ENCODE peak calls at places on chromosomes 7 and 10, in nine cellular contexts. One of them, this sample, is unnamed.

GRCh38 chr7:1669954-1670893 is at the start of gene ELFN1:
- DNase-seq in A549: peak
- DNase-seq in cardiac fibroblast: peak
- DNase-seq in spleen: peak
- DNase-seq in ascending aorta: no peak
- DNase-seq in DND-41: peak
- DNase-seq in hepatocyte: peak
- DNase-seq in GM12865: no peak
- DNase-seq in heart left ventricle: peak
- DNase-seq in this sample: peak

GRCh38 chr7:92768501-92769360 is 67.6 kb downstream of the CDK6 start:
- DNase-seq in GM12865: peak
- DNase-seq in spleen: no peak
- DNase-seq in ascending aorta: no peak
- DNase-seq in cardiac fibroblast: no peak
- DNase-seq in DND-41: no peak
- DNase-seq in A549: no peak
- DNase-seq in hepatocyte: no peak
- DNase-seq in heart left ventricle: no peak
- DNase-seq in this sample: no peak

GRCh38 chr10:71036586-71036985 is 148.2 kb upstream of the PCBD1 start:
- DNase-seq in DND-41: no peak
- DNase-seq in heart left ventricle: no peak
- DNase-seq in A549: no peak
- DNase-seq in ascending aorta: no peak
- DNase-seq in GM12865: no peak
- DNase-seq in hepatocyte: no peak
- DNase-seq in spleen: peak
- DNase-seq in cardiac fibroblast: no peak
- DNase-seq in this sample: no peak

GRCh38 chr10:119860866-119861601 is 11.6 kb downstream of the MCMBP start:
- DNase-seq in cardiac fibroblast: no peak
- DNase-seq in heart left ventricle: no peak
- DNase-seq in A549: no peak
- DNase-seq in GM12865: peak
- DNase-seq in hepatocyte: no peak
- DNase-seq in spleen: no peak
- DNase-seq in ascending aorta: no peak
- DNase-seq in DND-41: no peak
- DNase-seq in this sample: no peak

GRCh38 chr10:61257956-61258496 is 195.2 kb downstream of the TMEM26 start:
- DNase-seq in DND-41: no peak
- DNase-seq in cardiac fibroblast: no peak
- DNase-seq in spleen: no peak
- DNase-seq in ascending aorta: no peak
- DNase-seq in heart left ventricle: no peak
- DNase-seq in hepatocyte: no peak
- DNase-seq in GM12865: no peak
- DNase-seq in A549: no peak
- DNase-seq in this sample: no peak

GRCh38 chr7:44324204-44325126 is 929 bp downstream of the CAMK2B start:
- DNase-seq in spleen: no peak
- DNase-seq in GM12865: no peak
- DNase-seq in heart left ventricle: no peak
- DNase-seq in ascending aorta: no peak
- DNase-seq in hepatocyte: no peak
- DNase-seq in A549: no peak
- DNase-seq in cardiac fibroblast: no peak
- DNase-seq in DND-41: no peak
- DNase-seq in this sample: no peak

GRCh38 chr7:134013249-134013648 is 113.9 kb upstream of the LRGUK start:
- DNase-seq in ascending aorta: no peak
- DNase-seq in GM12865: no peak
- DNase-seq in spleen: no peak
- DNase-seq in heart left ventricle: no peak
- DNase-seq in cardiac fibroblast: no peak
- DNase-seq in hepatocyte: no peak
- DNase-seq in A549: no peak
- DNase-seq in DND-41: no peak
- DNase-seq in this sample: no peak

GRCh38 chr7:35571596-35572240 is 123.2 kb downstream of the HERPUD2 start:
- DNase-seq in ascending aorta: no peak
- DNase-seq in spleen: no peak
- DNase-seq in heart left ventricle: no peak
- DNase-seq in GM12865: no peak
- DNase-seq in DND-41: no peak
- DNase-seq in hepatocyte: no peak
- DNase-seq in cardiac fibroblast: no peak
- DNase-seq in A549: no peak
- DNase-seq in this sample: no peak

GRCh38 chr10:113958631-113959382 is 84.9 kb upstream of the ADRB1 start:
- DNase-seq in cardiac fibroblast: peak
- DNase-seq in DND-41: no peak
- DNase-seq in heart left ventricle: no peak
- DNase-seq in GM12865: peak
- DNase-seq in A549: peak
- DNase-seq in spleen: no peak
- DNase-seq in ascending aorta: no peak
- DNase-seq in hepatocyte: peak
- DNase-seq in this sample: no peak

GRCh38 chr10:20817116-20817515 is 80.0 kb downstream of the NEBL start:
- DNase-seq in spleen: no peak
- DNase-seq in A549: no peak
- DNase-seq in ascending aorta: no peak
- DNase-seq in heart left ventricle: no peak
- DNase-seq in hepatocyte: no peak
- DNase-seq in cardiac fibroblast: no peak
- DNase-seq in GM12865: no peak
- DNase-seq in DND-41: no peak
- DNase-seq in this sample: no peak

GRCh38 chr10:20814116-20814515 is 83.0 kb downstream of the NEBL start:
- DNase-seq in spleen: no peak
- DNase-seq in ascending aorta: no peak
- DNase-seq in DND-41: no peak
- DNase-seq in hepatocyte: no peak
- DNase-seq in GM12865: no peak
- DNase-seq in heart left ventricle: no peak
- DNase-seq in A549: no peak
- DNase-seq in cardiac fibroblast: no peak
- DNase-seq in this sample: no peak

GRCh38 chr10:20822825-20823224 is 74.3 kb downstream of the NEBL start:
- DNase-seq in A549: no peak
- DNase-seq in GM12865: no peak
- DNase-seq in cardiac fibroblast: no peak
- DNase-seq in spleen: no peak
- DNase-seq in hepatocyte: no peak
- DNase-seq in ascending aorta: no peak
- DNase-seq in DND-41: no peak
- DNase-seq in heart left ventricle: no peak
- DNase-seq in this sample: no peak

DNA sequence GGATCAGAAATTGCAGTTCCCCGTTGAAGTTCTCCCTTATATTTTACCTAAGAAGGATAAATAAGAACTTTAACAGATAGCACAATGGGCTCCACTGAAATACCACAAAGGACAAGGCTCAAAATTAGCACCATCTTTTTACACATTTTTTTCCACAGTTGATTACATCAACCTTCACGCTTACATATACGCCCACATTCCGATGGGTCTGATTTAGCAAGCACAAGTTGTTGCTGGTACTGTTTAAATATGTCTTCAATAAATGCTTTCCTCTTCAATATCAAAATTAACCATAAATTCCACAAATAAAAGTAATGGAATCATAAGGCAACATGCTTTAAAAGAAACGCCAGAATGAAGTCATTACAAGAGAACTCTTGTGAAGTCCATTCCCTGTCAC is 79.5 kb downstream of the NEBL start:
- DNase-seq in heart left ventricle: no peak
- DNase-seq in DND-41: no peak
- DNase-seq in ascending aorta: no peak
- DNase-seq in cardiac fibroblast: no peak
- DNase-seq in A549: no peak
- DNase-seq in GM12865: no peak
- DNase-seq in hepatocyte: no peak
- DNase-seq in spleen: no peak
- DNase-seq in this sample: no peak
- H3K4me3 ChIP-seq in heart left ventricle: no peak
- H3K4me3 ChIP-seq in DND-41: no peak
- H3K4me3 ChIP-seq in ascending aorta: no peak
- H3K4me3 ChIP-seq in cardiac fibroblast: no peak
- H3K4me3 ChIP-seq in A549: no peak
- H3K4me3 ChIP-seq in GM12865: no peak
- H3K4me3 ChIP-seq in hepatocyte: no peak
- H3K4me3 ChIP-seq in spleen: no peak
- H3K4me3 ChIP-seq in this sample: no peak

GRCh38 chr7:4845740-4846142 is 16.1 kb downstream of the PAPOLB start:
- DNase-seq in spleen: no peak
- DNase-seq in DND-41: no peak
- DNase-seq in heart left ventricle: no peak
- DNase-seq in A549: no peak
- DNase-seq in hepatocyte: peak
- DNase-seq in GM12865: no peak
- DNase-seq in ascending aorta: no peak
- DNase-seq in cardiac fibroblast: peak
- DNase-seq in this sample: no peak
- TF ChIP-seq CTCF in spleen: no peak
- TF ChIP-seq CTCF in DND-41: peak
- TF ChIP-seq CTCF in heart left ventricle: peak
- TF ChIP-seq CTCF in A549: no peak
- TF ChIP-seq CTCF in hepatocyte: peak
- TF ChIP-seq CTCF in GM12865: no peak
- TF ChIP-seq CTCF in ascending aorta: no peak
- TF ChIP-seq CTCF in cardiac fibroblast: peak
- TF ChIP-seq CTCF in this sample: no peak

GRCh38 chr7:148708026-148708685 is 9.5 kb downstream of the CUL1 start:
- DNase-seq in heart left ventricle: no peak
- DNase-seq in GM12865: no peak
- DNase-seq in spleen: no peak
- DNase-seq in hepatocyte: no peak
- DNase-seq in DND-41: no peak
- DNase-seq in A549: no peak
- DNase-seq in ascending aorta: no peak
- DNase-seq in cardiac fibroblast: no peak
- DNase-seq in this sample: no peak

GRCh38 chr7:148702876-148703670 is 4.4 kb downstream of the CUL1 start:
- DNase-seq in hepatocyte: no peak
- DNase-seq in A549: no peak
- DNase-seq in ascending aorta: no peak
- DNase-seq in DND-41: no peak
- DNase-seq in heart left ventricle: no peak
- DNase-seq in spleen: no peak
- DNase-seq in cardiac fibroblast: peak
- DNase-seq in GM12865: no peak
- DNase-seq in this sample: no peak

GRCh38 chr7:148706368-148706767 is 7.7 kb downstream of the CUL1 start:
- DNase-seq in hepatocyte: no peak
- DNase-seq in A549: no peak
- DNase-seq in cardiac fibroblast: no peak
- DNase-seq in spleen: no peak
- DNase-seq in DND-41: no peak
- DNase-seq in ascending aorta: no peak
- DNase-seq in GM12865: no peak
- DNase-seq in heart left ventricle: no peak
- DNase-seq in this sample: no peak

GRCh38 chr7:148704189-148704588 is 5.5 kb downstream of the CUL1 start:
- DNase-seq in hepatocyte: no peak
- DNase-seq in DND-41: no peak
- DNase-seq in heart left ventricle: no peak
- DNase-seq in ascending aorta: no peak
- DNase-seq in cardiac fibroblast: no peak
- DNase-seq in A549: no peak
- DNase-seq in GM12865: no peak
- DNase-seq in spleen: no peak
- DNase-seq in this sample: no peak

DNA sequence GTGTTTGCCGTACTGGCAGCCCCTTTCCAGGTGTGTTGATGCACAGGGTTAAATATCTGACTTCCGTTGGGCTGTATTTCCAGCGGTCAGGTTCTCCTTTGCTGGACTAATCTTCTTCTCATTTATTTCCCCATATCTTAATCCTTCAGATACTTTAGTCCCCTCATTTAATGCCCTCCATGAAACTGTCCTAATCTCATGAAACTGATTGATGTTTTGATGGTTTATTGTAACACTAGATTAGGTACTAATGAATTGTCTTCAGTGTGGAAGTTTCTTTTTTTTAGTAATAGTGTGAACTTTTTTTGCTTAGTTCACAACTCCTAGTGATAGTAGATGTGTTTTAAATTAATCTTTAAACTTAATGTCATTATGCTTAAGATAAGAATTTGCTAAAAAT is 6.3 kb downstream of the CUL1 start:
- DNase-seq in cardiac fibroblast: no peak
- DNase-seq in A549: no peak
- DNase-seq in ascending aorta: no peak
- DNase-seq in DND-41: no peak
- DNase-seq in hepatocyte: no peak
- DNase-seq in GM12865: no peak
- DNase-seq in heart left ventricle: no peak
- DNase-seq in spleen: no peak
- DNase-seq in this sample: no peak
- H3K4me3 ChIP-seq in cardiac fibroblast: no peak
- H3K4me3 ChIP-seq in A549: no peak
- H3K4me3 ChIP-seq in ascending aorta: no peak
- H3K4me3 ChIP-seq in DND-41: no peak
- H3K4me3 ChIP-seq in hepatocyte: no peak
- H3K4me3 ChIP-seq in GM12865: no peak
- H3K4me3 ChIP-seq in heart left ventricle: no peak
- H3K4me3 ChIP-seq in spleen: no peak
- H3K4me3 ChIP-seq in this sample: no peak

GRCh38 chr10:117418121-117418520 is 42.9 kb upstream of the PDZD8 start:
- DNase-seq in cardiac fibroblast: no peak
- DNase-seq in A549: no peak
- DNase-seq in DND-41: no peak
- DNase-seq in heart left ventricle: no peak
- DNase-seq in spleen: no peak
- DNase-seq in GM12865: no peak
- DNase-seq in ascending aorta: no peak
- DNase-seq in hepatocyte: no peak
- DNase-seq in this sample: no peak

GRCh38 chr10:117424171-117424570 is 48.9 kb upstream of the PDZD8 start:
- DNase-seq in ascending aorta: no peak
- DNase-seq in spleen: no peak
- DNase-seq in GM12865: no peak
- DNase-seq in cardiac fibroblast: no peak
- DNase-seq in hepatocyte: no peak
- DNase-seq in A549: no peak
- DNase-seq in heart left ventricle: no peak
- DNase-seq in DND-41: no peak
- DNase-seq in this sample: no peak

GRCh38 chr10:117420768-117421167 is 45.5 kb upstream of the PDZD8 start:
- DNase-seq in DND-41: no peak
- DNase-seq in heart left ventricle: no peak
- DNase-seq in cardiac fibroblast: no peak
- DNase-seq in GM12865: no peak
- DNase-seq in spleen: no peak
- DNase-seq in ascending aorta: no peak
- DNase-seq in hepatocyte: no peak
- DNase-seq in A549: no peak
- DNase-seq in this sample: no peak

GRCh38 chr10:117421985-117422384 is 46.7 kb upstream of the PDZD8 start:
- DNase-seq in ascending aorta: no peak
- DNase-seq in GM12865: no peak
- DNase-seq in A549: no peak
- DNase-seq in hepatocyte: no peak
- DNase-seq in spleen: no peak
- DNase-seq in heart left ventricle: no peak
- DNase-seq in DND-41: no peak
- DNase-seq in cardiac fibroblast: no peak
- DNase-seq in this sample: no peak

GRCh38 chr10:117419921-117420320 is 44.7 kb upstream of the PDZD8 start:
- DNase-seq in DND-41: no peak
- DNase-seq in cardiac fibroblast: no peak
- DNase-seq in spleen: no peak
- DNase-seq in GM12865: no peak
- DNase-seq in heart left ventricle: no peak
- DNase-seq in ascending aorta: no peak
- DNase-seq in A549: no peak
- DNase-seq in hepatocyte: no peak
- DNase-seq in this sample: no peak
- TF ChIP-seq CTCF in DND-41: no peak
- TF ChIP-seq CTCF in cardiac fibroblast: no peak
- TF ChIP-seq CTCF in spleen: no peak
- TF ChIP-seq CTCF in GM12865: no peak
- TF ChIP-seq CTCF in heart left ventricle: no peak
- TF ChIP-seq CTCF in ascending aorta: no peak
- TF ChIP-seq CTCF in A549: no peak
- TF ChIP-seq CTCF in hepatocyte: no peak
- TF ChIP-seq CTCF in this sample: no peak

This sample was measured in pancreas.